ENCODE peak calls at places on chromosomes 11 and 22, in five cellular contexts. One of them, this sample, is unnamed.

GRCh38 chr11:43943357-43943930 is 1.0 kb downstream of the C11orf96 start:
- DNase-seq in RPMI8226: peak
- DNase-seq in NCI-H1436 treated with DMSO at 0.1 percent for 48 hours: no peak
- DNase-seq in activated T-cell treated with anti-CD3 and anti-CD28 coated beads, Interleukin-2, amount 50 U/mL, for 72 hours: no peak
- DNase-seq in fibroblast of mammary gland: no peak
- DNase-seq in this sample: peak

GRCh38 chr11:13329670-13330401 is 52.2 kb downstream of the BMAL1 start:
- DNase-seq in RPMI8226: no peak
- DNase-seq in NCI-H1436 treated with DMSO at 0.1 percent for 48 hours: peak
- DNase-seq in activated T-cell treated with anti-CD3 and anti-CD28 coated beads, Interleukin-2, amount 50 U/mL, for 72 hours: no peak
- DNase-seq in fibroblast of mammary gland: peak
- DNase-seq in this sample: no peak

GRCh38 chr11:85960678-85961077 is 105.5 kb downstream of the CCDC83 start:
- DNase-seq in RPMI8226: no peak
- DNase-seq in NCI-H1436 treated with DMSO at 0.1 percent for 48 hours: no peak
- DNase-seq in activated T-cell treated with anti-CD3 and anti-CD28 coated beads, Interleukin-2, amount 50 U/mL, for 72 hours: no peak
- DNase-seq in fibroblast of mammary gland: no peak
- DNase-seq in this sample: no peak

GRCh38 chr22:41902016-41902415 is 12.9 kb downstream of the SHISA8 start:
- DNase-seq in RPMI8226: no peak
- DNase-seq in NCI-H1436 treated with DMSO at 0.1 percent for 48 hours: no peak
- DNase-seq in activated T-cell treated with anti-CD3 and anti-CD28 coated beads, Interleukin-2, amount 50 U/mL, for 72 hours: no peak
- DNase-seq in fibroblast of mammary gland: no peak
- DNase-seq in this sample: no peak

GRCh38 chr11:117042689-117043088 is 55.5 kb downstream of the SIK3 start:
- DNase-seq in RPMI8226: no peak
- DNase-seq in NCI-H1436 treated with DMSO at 0.1 percent for 48 hours: no peak
- DNase-seq in activated T-cell treated with anti-CD3 and anti-CD28 coated beads, Interleukin-2, amount 50 U/mL, for 72 hours: no peak
- DNase-seq in fibroblast of mammary gland: no peak
- DNase-seq in this sample: no peak

GRCh38 chr11:31940396-31941037 is 129.4 kb upstream of the PAX6 start:
- DNase-seq in RPMI8226: no peak
- DNase-seq in NCI-H1436 treated with DMSO at 0.1 percent for 48 hours: no peak
- DNase-seq in activated T-cell treated with anti-CD3 and anti-CD28 coated beads, Interleukin-2, amount 50 U/mL, for 72 hours: no peak
- DNase-seq in fibroblast of mammary gland: peak
- DNase-seq in this sample: no peak

GRCh38 chr11:68045900-68046299 is 7.1 kb downstream of the TCIRG1 start:
- DNase-seq in RPMI8226: no peak
- DNase-seq in NCI-H1436 treated with DMSO at 0.1 percent for 48 hours: no peak
- DNase-seq in activated T-cell treated with anti-CD3 and anti-CD28 coated beads, Interleukin-2, amount 50 U/mL, for 72 hours: no peak
- DNase-seq in fibroblast of mammary gland: no peak
- DNase-seq in this sample: no peak

GRCh38 chr22:40533712-40534378 is 102.7 kb downstream of the MRTFA start:
- DNase-seq in RPMI8226: peak
- DNase-seq in NCI-H1436 treated with DMSO at 0.1 percent for 48 hours: no peak
- DNase-seq in activated T-cell treated with anti-CD3 and anti-CD28 coated beads, Interleukin-2, amount 50 U/mL, for 72 hours: peak
- DNase-seq in fibroblast of mammary gland: peak
- DNase-seq in this sample: no peak

GRCh38 chr11:68575025-68575665 is 109.2 kb upstream of the GAL start:
- DNase-seq in RPMI8226: no peak
- DNase-seq in NCI-H1436 treated with DMSO at 0.1 percent for 48 hours: no peak
- DNase-seq in activated T-cell treated with anti-CD3 and anti-CD28 coated beads, Interleukin-2, amount 50 U/mL, for 72 hours: no peak
- DNase-seq in fibroblast of mammary gland: no peak
- DNase-seq in this sample: no peak

GRCh38 chr11:111417766-111418435 is 38.8 kb upstream of the POU2AF1 start:
- DNase-seq in RPMI8226: peak
- DNase-seq in NCI-H1436 treated with DMSO at 0.1 percent for 48 hours: no peak
- DNase-seq in activated T-cell treated with anti-CD3 and anti-CD28 coated beads, Interleukin-2, amount 50 U/mL, for 72 hours: no peak
- DNase-seq in fibroblast of mammary gland: peak
- DNase-seq in this sample: no peak